ENCODE peak calls at places on chromosomes 2 and 18, in five cellular contexts. Q, F, M, V and B are unnamed samples.

GRCh38 chr2:6674381-6674780 is 191.3 kb downstream of the CMPK2 start:
- DNase-seq in Q (no peak), F (no peak), M (no peak), V (no peak), B (no peak)

GRCh38 chr2:12809526-12809925 is 92.8 kb downstream of the TRIB2 start:
- DNase-seq in Q (no peak), F (no peak), M (no peak), V (no peak), B (no peak)

GRCh38 chr2:163656622-163657021 is 79.2 kb downstream of the FIGN start:
- DNase-seq in Q (no peak), F (no peak), M (no peak), V (no peak), B (no peak)

GRCh38 chr2:239355724-239356123 is 45.1 kb downstream of the HDAC4 start:
- DNase-seq in Q (peak), F (no peak), M (no peak), V (no peak), B (no peak)

GRCh38 chr18:77133051-77133919 is 702 bp upstream of the MBP start:
- DNase-seq in Q (no peak), F (no peak), M (no peak), V (peak), B (no peak)

GRCh38 chr2:206981089-206981674 is 41.9 kb downstream of the CPO start:
- DNase-seq in Q (no peak), F (no peak), M (no peak), V (no peak), B (no peak)

GRCh38 chr2:71358931-71359671 is 27.5 kb downstream of the ZNF638 start:
- DNase-seq in Q (peak), F (no peak), M (no peak), V (no peak), B (no peak)

GRCh38 chr2:11203480-11203879 is 48.2 kb downstream of the SLC66A3 start:
- DNase-seq in Q (peak), F (no peak), M (no peak), V (no peak), B (no peak)

GRCh38 chr2:156901373-156902031 is 356.0 kb upstream of the GALNT5 start:
- DNase-seq in Q (peak), F (no peak), M (no peak), V (no peak), B (no peak)

GRCh38 chr2:29130295-29130694 is 15.1 kb downstream of the CLIP4 start:
- DNase-seq in Q (peak), F (no peak), M (no peak), V (no peak), B (no peak)

GRCh38 chr2:156435725-156436476 is at the start of gene GPD2:
- DNase-seq in Q (peak), F (peak), M (peak), V (peak), B (peak)

DNA sequence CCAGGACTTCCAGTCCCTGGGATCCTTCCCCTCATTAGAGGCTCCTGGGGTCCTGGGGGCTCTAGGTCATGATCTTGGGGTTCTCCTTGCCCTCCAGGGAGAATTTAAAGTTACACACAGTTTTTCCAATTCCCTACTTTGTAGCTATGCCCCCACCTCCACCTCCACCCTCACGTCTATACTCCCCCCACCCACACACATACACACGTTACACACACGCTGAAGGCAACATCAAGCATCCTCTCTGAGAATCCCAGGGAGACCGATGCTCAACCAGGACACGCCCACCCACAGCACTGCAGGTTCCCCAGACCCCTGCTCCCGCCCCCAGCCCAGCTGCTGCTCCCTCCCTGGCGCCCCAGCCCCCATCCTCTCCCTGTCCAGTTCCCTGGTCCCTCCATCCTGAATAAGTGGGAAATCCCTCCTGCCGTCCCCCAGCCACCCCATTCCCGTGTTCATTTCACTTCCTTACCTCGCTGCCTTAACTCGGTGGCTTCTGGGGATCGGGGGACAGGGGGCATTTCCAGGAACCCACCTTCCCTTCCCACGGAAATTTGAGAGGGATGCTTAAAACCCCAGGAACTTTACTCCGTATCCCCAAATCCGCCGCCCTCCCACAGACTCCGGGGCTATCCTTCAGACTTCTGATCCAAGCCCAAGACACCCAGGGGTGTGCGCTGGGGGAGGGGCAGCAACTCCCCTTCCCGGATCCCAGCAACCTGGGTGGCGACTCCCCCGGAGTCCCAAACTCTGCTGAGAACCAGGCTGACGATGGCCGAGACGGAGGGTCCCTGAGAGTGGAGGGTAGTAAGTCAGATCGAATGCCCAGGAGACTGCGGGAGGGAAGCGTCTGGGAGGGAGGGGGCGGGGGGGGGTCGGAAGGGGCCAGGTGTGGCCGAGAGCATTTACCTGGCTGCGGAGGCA is 6.7 kb upstream of the TNS1 start:
- DNase-seq in Q (no peak), F (no peak), M (no peak), V (no peak), B (no peak)
- H3K4me3 ChIP-seq in Q (peak), F (peak), M (peak), V (peak), B (peak)

DNA sequence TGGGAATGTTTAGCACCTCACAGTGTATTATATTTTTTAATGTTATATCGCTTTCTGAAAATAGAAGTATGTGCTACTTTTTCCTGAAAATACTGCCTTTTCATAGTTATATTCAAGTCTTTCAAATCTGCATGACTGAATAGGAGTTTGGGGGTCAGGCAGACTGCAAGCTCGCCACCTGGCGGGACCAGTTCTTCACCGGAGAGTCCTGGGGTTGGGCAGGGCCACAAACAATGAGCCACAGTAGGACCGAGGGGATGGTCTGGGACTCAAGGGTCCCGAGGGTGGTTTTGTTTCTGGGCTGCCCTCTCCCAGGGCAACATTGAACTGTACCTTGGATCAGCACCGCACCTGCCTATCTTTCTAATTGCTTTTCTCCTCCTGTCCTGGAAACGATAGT is 70.6 kb downstream of the VWA3B start:
- DNase-seq in Q (no peak), F (no peak), M (no peak), V (no peak), B (no peak)
- TF ChIP-seq CTCF in Q (no peak), F (no peak), M (no peak), V (no peak), B (no peak)

DNA sequence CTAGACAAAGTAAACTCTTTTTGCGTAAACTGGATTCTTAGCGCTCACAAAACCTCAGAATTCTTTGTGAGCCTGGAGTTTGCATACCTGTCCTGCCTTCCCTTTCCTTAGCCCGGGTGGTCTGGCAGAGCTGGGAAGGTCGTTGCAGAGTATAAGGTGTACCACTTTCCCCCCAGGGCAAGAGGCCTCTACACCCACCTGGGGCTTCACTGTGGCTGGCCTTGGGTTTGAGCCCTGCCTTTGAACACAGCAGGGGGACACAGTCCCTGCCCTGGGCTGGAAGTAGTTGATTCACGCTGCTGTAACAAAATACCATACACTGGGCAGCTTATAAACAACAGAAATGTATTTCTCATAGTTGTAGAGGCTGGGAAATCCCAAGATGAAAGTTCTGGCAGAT is 133.9 kb downstream of the B3GNT2 start:
- DNase-seq in Q (no peak), F (no peak), M (no peak), V (no peak), B (no peak)
- H3K27ac ChIP-seq in Q (no peak), F (no peak), M (no peak), V (no peak), B (no peak)

GRCh38 chr2:161424179-161424763 is 8.2 kb downstream of the TBR1 start:
- DNase-seq in Q (no peak), F (no peak), M (no peak), V (no peak), B (no peak)
- H3K4me3 ChIP-seq in Q (no peak), F (peak), M (peak), V (peak), B (no peak)

GRCh38 chr18:13680612-13681011 is 45.7 kb downstream of the FAM210A start:
- DNase-seq in Q (no peak), F (no peak), M (no peak), V (no peak), B (no peak)
- TF ChIP-seq CTCF in Q (peak), F (no peak), M (peak), V (no peak), B (peak)

DNA sequence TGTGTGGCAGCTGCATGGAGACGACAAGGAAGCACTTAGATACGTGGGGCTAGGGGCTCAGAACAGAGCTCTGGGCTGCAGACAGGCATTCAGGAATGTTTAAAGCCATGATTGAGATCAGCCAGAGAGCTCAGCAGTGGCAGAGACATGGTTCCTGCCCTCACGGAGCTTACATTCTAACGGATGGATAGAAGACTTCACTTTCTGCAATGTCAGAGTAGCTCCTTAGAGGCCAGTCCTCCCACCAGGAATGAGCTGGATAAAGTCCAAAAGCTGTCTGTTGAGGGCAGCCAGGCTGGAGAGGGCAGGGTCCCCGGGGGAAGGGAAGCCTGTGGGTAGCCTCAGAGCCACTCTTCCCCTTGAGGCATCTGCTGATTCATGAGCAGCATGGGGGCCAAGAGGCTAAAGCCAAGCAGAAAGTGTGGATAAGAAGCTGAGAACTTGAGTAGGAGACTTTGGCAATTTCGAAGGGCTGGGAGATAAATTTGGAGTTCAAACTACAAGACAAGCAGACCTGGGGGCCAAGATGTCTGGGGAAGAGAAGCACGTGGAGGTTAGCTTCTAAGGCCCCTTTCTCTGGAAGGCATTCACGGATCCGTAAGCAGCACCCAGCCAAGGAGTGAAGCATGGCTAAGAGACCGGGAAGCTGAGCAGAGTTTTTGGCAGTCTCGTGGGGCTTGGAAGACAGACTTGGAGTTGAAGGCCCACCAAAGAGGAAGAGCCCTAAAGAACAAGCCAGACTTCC is 9.7 kb upstream of the CIB4 start:
- DNase-seq in Q (no peak), F (no peak), M (peak), V (no peak), B (no peak)
- H3K27ac ChIP-seq in Q (no peak), F (peak), M (no peak), V (no peak), B (no peak)

GRCh38 chr2:88549616-88550292 is 77.5 kb downstream of the EIF2AK3 start:
- DNase-seq in Q (no peak), F (no peak), M (no peak), V (no peak), B (no peak)
- H3K4me3 ChIP-seq in Q (no peak), F (no peak), M (no peak), V (peak), B (no peak)

GRCh38 chr18:57951110-57951796 is 92.8 kb upstream of the NEDD4L start:
- DNase-seq in Q (no peak), F (no peak), M (no peak), V (no peak), B (no peak)
- TF ChIP-seq CTCF in Q (no peak), F (no peak), M (no peak), V (no peak), B (no peak)

GRCh38 chr18:36126668-36127067 is 2.5 kb downstream of the SLC39A6 start:
- DNase-seq in Q (no peak), F (no peak), M (no peak), V (no peak), B (no peak)
- H3K27ac ChIP-seq in Q (no peak), F (no peak), M (no peak), V (no peak), B (no peak)

GRCh38 chr2:189613077-189613636 is 32.6 kb upstream of the SLC40A1 start:
- DNase-seq in Q (peak), F (no peak), M (no peak), V (no peak), B (no peak)
- H3K4me3 ChIP-seq in Q (peak), F (peak), M (peak), V (peak), B (no peak)